ENCODE peak calls at places on chromosomes 6 and 20, in six cellular contexts. K is A549, N is small intestine, L is lung, X is IMR-90, D is cardiac muscle cell. B is an unnamed sample. For H3K4me1, the result is how much of the 10 kb centered on the place peaks cover.

GRCh38 chr6:123211777-123212545 is 215.9 kb downstream of the CLVS2 start:
- DNase-seq in X (no peak), L (no peak), D (no peak), K (no peak), N (no peak), B (no peak)

GRCh38 chr20:59808729-59809381 is 124.6 kb downstream of the SYCP2 start:
- DNase-seq in N (no peak), L (peak), D (no peak), X (no peak), K (no peak), B (no peak)

GRCh38 chr6:169656626-169657610 is 44.9 kb downstream of the WDR27 start:
- DNase-seq in K (no peak), L (no peak), D (no peak), X (no peak), N (no peak), B (no peak)

GRCh38 chr20:45052698-45053440 is 48.1 kb downstream of the KCNS1 start:
- DNase-seq in D (no peak), N (peak), K (no peak), L (no peak), X (peak), B (peak)

GRCh38 chr6:30683980-30684338 is 2.5 kb downstream of the PPP1R18 start:
- DNase-seq in X (no peak), L (no peak), N (no peak), K (no peak), D (no peak), B (no peak)

GRCh38 chr6:13413466-13413862 is 73.9 kb downstream of the GFOD1 start:
- DNase-seq in X (peak), L (no peak), D (no peak), K (peak), N (no peak), B (no peak)

GRCh38 chr20:58706150-58706892 is 13.7 kb downstream of the NPEPL1 start:
- DNase-seq in D (no peak), K (no peak), L (no peak), X (no peak), N (no peak), B (peak)

GRCh38 chr20:44448753-44449546 is 26.7 kb upstream of the TTPAL start:
- DNase-seq in D (no peak), K (peak), X (no peak), N (no peak), L (no peak), B (no peak)

GRCh38 chr6:167856999-167857660 is 30.4 kb downstream of the AFDN start:
- DNase-seq in L (no peak), K (no peak), N (no peak), X (peak), D (peak), B (no peak)

GRCh38 chr6:79077680-79078056 is 386 bp downstream of the PHIP start:
- DNase-seq in D (peak), K (no peak), L (peak), X (no peak), N (no peak), B (no peak)

GRCh38 chr6:70894001-70894400 is 62.9 kb downstream of the B3GAT2 start:
- DNase-seq in K (no peak), D (no peak), N (no peak), L (no peak), X (no peak), B (no peak)

GRCh38 chr6:100549406-100550167 is 84.9 kb upstream of the SIM1 start:
- DNase-seq in N (no peak), D (no peak), K (no peak), L (no peak), X (peak), B (no peak)

GRCh38 chr6:68718379-68719073 is 83.4 kb downstream of the ADGRB3 start:
- DNase-seq in L (no peak), K (peak), D (no peak), X (no peak), N (no peak), B (no peak)

GRCh38 chr6:27414300-27414699 is 25.7 kb downstream of the ZNF391 start:
- DNase-seq in N (no peak), X (no peak), L (no peak), K (no peak), D (no peak), B (no peak)

GRCh38 chr20:50844430-50845100 is 49.7 kb downstream of the BCAS4 start:
- DNase-seq in N (no peak), D (no peak), X (peak), L (no peak), K (peak), B (peak)

GRCh38 chr6:56660374-56660730 is 17.7 kb upstream of the DST start:
- DNase-seq in K (no peak), X (peak), N (no peak), D (no peak), L (no peak), B (no peak)

GRCh38 chr20:49573900-49574416 is 6.0 kb upstream of the PTGIS start:
- DNase-seq in K (no peak), N (no peak), X (peak), D (no peak), L (no peak), B (no peak)

GRCh38 chr6:87702589-87702945 is 534 bp upstream of the AKIRIN2 start:
- DNase-seq in X (peak), L (no peak), N (no peak), K (peak), D (peak), B (no peak)

GRCh38 chr6:121590438-121590837 is 155.0 kb downstream of the GJA1 start:
- DNase-seq in K (peak), D (no peak), N (no peak), L (no peak), X (peak), B (no peak)

GRCh38 chr6:152263582-152263981 is 373.6 kb downstream of the SYNE1 start:
- DNase-seq in N (no peak), K (no peak), X (no peak), D (no peak), L (no peak), B (no peak)

DNA sequence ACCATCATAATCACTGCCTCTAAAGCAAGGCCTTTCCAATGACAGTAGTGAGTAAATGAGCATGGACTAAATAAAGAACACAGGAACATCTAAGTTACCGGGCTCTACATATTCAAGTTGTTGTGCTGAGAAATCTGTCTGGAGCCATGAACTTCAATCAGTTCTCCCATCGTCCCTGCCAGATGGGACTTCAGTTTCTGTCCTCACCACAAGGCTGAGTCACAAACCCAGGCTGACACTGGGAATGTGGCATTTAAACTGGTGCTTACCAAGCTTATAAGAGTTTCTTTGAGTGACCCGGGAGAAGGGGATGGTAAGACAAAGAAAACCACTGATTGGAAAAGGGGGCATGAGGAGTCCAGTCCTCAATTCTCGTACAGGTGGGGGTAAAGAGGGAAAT is 497.0 kb downstream of the MAFB start:
- DNase-seq in D (no peak), K (no peak), L (no peak), N (no peak), X (no peak), B (no peak)
- H3K27ac ChIP-seq in D (no peak), K (no peak), L (no peak), N (no peak), X (no peak), B (no peak)

GRCh38 chr6:159887146-159887545 is 3.6 kb upstream of the MAS1 start:
- DNase-seq in X (no peak), N (no peak), K (no peak), L (no peak), D (no peak), B (no peak)
- H3K4me3 ChIP-seq in X (no peak), N (no peak), K (no peak), L (no peak), D (no peak), B (no peak)

GRCh38 chr20:31572042-31572700 is 32.9 kb upstream of the ID1 start:
- DNase-seq in X (no peak), K (no peak), L (no peak), N (no peak), D (no peak), B (no peak)
- H3K4me1 ChIP-seq in X (under half), K (half or more), L (under half), N (under half), D (under half), B (half or more)

DNA sequence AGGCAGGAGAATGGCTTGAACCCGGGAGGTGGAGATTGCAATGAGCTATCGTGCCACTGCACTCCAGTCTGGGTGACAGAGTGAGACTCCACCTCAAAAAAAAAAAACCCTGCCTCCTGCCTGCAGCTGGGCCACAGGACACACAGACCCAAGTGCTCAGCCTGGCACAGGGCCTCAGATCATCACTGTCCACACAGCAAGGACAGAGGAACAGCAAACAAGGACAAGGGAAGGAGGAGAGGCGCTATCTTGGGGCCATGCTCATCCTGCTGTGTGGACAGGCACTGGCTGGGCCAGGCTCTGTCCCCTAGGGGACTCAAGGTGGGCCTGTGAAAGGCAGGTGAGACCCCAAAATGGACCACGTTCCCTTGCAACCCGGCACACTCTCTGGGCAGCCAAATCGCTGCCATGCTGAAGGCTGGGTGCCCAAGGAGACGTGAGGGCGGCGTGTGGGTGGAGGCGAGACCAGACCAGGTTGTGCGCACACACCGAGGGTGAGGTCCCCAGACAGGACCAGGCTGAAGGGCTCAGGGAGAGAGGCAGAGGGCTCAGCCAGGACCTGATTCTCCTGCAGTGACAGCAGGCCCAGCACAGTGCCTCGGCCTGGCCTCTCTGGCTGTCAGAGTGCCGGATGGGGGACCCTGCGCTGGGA is 9.1 kb downstream of the UCKL1 start:
- DNase-seq in L (no peak), K (no peak), D (no peak), N (no peak), X (no peak), B (no peak)
- H3K27ac ChIP-seq in L (peak), K (no peak), D (no peak), N (no peak), X (no peak), B (no peak)

DNA sequence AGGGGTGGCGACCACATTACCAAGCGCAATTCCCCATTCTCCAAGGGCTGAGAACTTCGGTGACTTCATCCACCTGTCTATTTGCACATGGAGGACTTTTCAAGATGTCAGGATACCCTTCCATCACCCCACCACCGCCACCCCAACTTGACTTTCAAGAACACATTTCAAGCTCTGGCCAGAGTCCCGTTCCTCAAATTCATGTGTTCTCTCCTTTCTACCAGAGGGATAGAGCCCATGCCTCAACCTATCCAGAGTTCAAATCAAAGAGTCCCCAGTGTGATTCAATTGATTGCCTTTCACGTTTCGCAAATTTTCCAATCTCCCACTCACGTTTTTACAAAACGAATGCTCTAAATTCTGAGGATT is 4.4 kb downstream of the TCF21 start:
- DNase-seq in K (no peak), L (no peak), X (no peak), D (no peak), N (no peak), B (no peak)
- H3K4me3 ChIP-seq in K (no peak), L (peak), X (peak), D (no peak), N (no peak), B (peak)

GRCh38 chr6:37862415-37862814 is 42.9 kb downstream of the ZFAND3 start:
- DNase-seq in K (no peak), L (no peak), D (no peak), N (no peak), X (no peak), B (no peak)
- H3K4me1 ChIP-seq in K (half or more), L (under half), D (under half), N (under half), X (under half), B (under half)

GRCh38 chr6:108805611-108806181 is 42.5 kb upstream of the ARMC2 start:
- DNase-seq in K (no peak), X (no peak), D (no peak), N (no peak), L (no peak), B (no peak)

GRCh38 chr6:108810057-108810643 is 38.1 kb upstream of the ARMC2 start:
- DNase-seq in N (no peak), K (no peak), D (no peak), X (no peak), L (no peak), B (no peak)

GRCh38 chr6:108806669-108807068 is 41.6 kb upstream of the ARMC2 start:
- DNase-seq in X (peak), L (no peak), N (no peak), K (no peak), D (no peak), B (no peak)

GRCh38 chr6:108809211-108809610 is 39.0 kb upstream of the ARMC2 start:
- DNase-seq in D (no peak), K (no peak), N (no peak), L (no peak), X (no peak), B (no peak)

DNA sequence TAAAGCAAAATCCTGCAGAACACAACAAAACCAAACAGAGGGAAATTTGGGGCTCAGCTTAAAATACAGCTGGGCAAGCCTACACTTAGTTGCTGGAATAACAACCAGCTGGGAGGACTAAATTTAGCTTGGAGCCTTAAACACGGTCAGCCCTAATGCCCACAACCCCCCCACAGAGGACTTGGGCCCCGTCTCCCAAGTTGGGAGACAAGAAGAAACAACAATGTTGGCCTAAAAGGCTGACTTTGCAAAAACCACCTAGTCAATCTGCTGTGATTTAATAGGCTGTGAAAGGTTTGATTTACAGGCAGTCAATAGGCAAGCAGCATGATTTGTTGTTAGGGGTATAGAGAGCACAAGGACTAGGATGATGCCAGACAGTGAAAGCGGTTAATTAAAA is 40.3 kb upstream of the ARMC2 start:
- DNase-seq in L (no peak), X (no peak), K (no peak), N (no peak), D (no peak), B (no peak)
- H3K27ac ChIP-seq in L (no peak), X (no peak), K (no peak), N (no peak), D (no peak), B (no peak)